ENCODE peak calls at places on chromosome 6, in eight cellular contexts. G, Y, P, S, M, O, H and W are unnamed samples.

GRCh38 chr6:48743738-48744137 is 632.7 kb upstream of the PTCHD4 start:
- DNase-seq in G (no peak), H (no peak), O (no peak), P (no peak), Y (no peak), M (no peak), S (no peak), W (no peak)

GRCh38 chr6:4370066-4370465 is 234.7 kb upstream of the ECI2 start:
- DNase-seq in S (no peak), Y (no peak), O (no peak), H (no peak), P (no peak), M (no peak), G (no peak), W (no peak)

GRCh38 chr6:6891074-6891754 is 216.5 kb upstream of the RREB1 start:
- DNase-seq in S (no peak), H (no peak), P (no peak), M (no peak), O (no peak), Y (peak; percentile 38), G (peak; percentile 52), W (no peak)

GRCh38 chr6:164108869-164109769 is 694.6 kb downstream of the QKI start:
- DNase-seq in G (no peak), P (no peak), H (no peak), M (no peak), S (peak; percentile 73), O (no peak), Y (no peak), W (no peak)

GRCh38 chr6:37303891-37304503 is 46.1 kb upstream of the TMEM217 start:
- DNase-seq in Y (no peak), M (no peak), P (peak; percentile 36), G (peak; percentile 30), O (no peak), H (peak; percentile 50), S (no peak), W (no peak)

GRCh38 chr6:72619883-72620696 is 1.8 kb upstream of the KCNQ5 start:
- DNase-seq in Y (no peak), P (peak; percentile 59), H (peak; percentile 79), M (peak; percentile 40), O (peak; percentile 84), G (peak; percentile 24), S (peak; percentile 72), W (peak; percentile 30)

GRCh38 chr6:106547053-106547414 is 82.3 kb downstream of the RTN4IP1 start:
- DNase-seq in S (no peak), Y (no peak), M (no peak), H (no peak), O (no peak), P (no peak), G (no peak), W (no peak)

GRCh38 chr6:132199343-132199742 is 201.9 kb downstream of the MOXD1 start:
- DNase-seq in G (no peak), M (no peak), P (no peak), H (no peak), S (no peak), Y (no peak), O (no peak), W (no peak)

GRCh38 chr6:17086469-17086868 is 15.4 kb upstream of the STMND1 start:
- DNase-seq in S (no peak), O (peak; percentile 51), H (peak; percentile 34), G (no peak), P (peak; percentile 53), M (no peak), Y (no peak), W (no peak)

GRCh38 chr6:149403534-149403933 is 3.5 kb downstream of the SUMO4 start:
- DNase-seq in S (no peak), M (no peak), Y (no peak), P (no peak), G (no peak), H (no peak), O (no peak), W (no peak)

GRCh38 chr6:140897804-140898573 is 1234.7 kb upstream of the GJE1 start:
- DNase-seq in M (no peak), H (no peak), Y (no peak), O (no peak), G (no peak), P (no peak), S (no peak), W (no peak)

GRCh38 chr6:42970859-42971612 is 7.9 kb downstream of the PEX6 start:
- DNase-seq in G (no peak), S (no peak), P (no peak), M (no peak), H (no peak), Y (no peak), O (no peak), W (no peak)

GRCh38 chr6:164507197-164507957 is 802.0 kb downstream of the C6orf118 start:
- DNase-seq in O (no peak), Y (no peak), P (no peak), H (peak; percentile 49), G (no peak), S (no peak), M (no peak), W (no peak)

GRCh38 chr6:158290659-158291058 is 21.6 kb upstream of the TULP4 start:
- DNase-seq in S (no peak), Y (no peak), G (no peak), H (peak; percentile 64), O (no peak), P (no peak), M (no peak), W (peak; percentile 37)

GRCh38 chr6:90446164-90446563 is 140.7 kb downstream of the MAP3K7 start:
- DNase-seq in M (no peak), O (no peak), P (no peak), G (no peak), S (no peak), Y (no peak), H (no peak), W (no peak)

GRCh38 chr6:88858455-88858854 is 105.0 kb downstream of the RNGTT start:
- DNase-seq in P (no peak), O (no peak), Y (no peak), S (no peak), M (no peak), G (no peak), H (no peak), W (no peak)

GRCh38 chr6:42566614-42567208 is 2.9 kb downstream of the UBR2 start:
- DNase-seq in M (no peak), G (no peak), P (no peak), S (no peak), O (no peak), H (no peak), Y (no peak), W (no peak)

GRCh38 chr6:26118999-26119398 is 31.8 kb downstream of the HFE start:
- DNase-seq in S (no peak), P (no peak), Y (no peak), M (no peak), H (no peak), O (no peak), G (peak; percentile 73), W (no peak)

GRCh38 chr6:10528170-10528981 is 7.2 kb downstream of the GCNT2 start:
- DNase-seq in M (no peak), O (no peak), P (no peak), G (peak; percentile 28), Y (no peak), S (peak; percentile 75), H (peak; percentile 41), W (no peak)

GRCh38 chr6:43702522-43703440 is 15.2 kb upstream of the MRPS18A start:
- DNase-seq in Y (peak; percentile 82), M (no peak), H (peak; percentile 34), P (peak; percentile 51), G (peak; percentile 95), S (peak; percentile 96), O (no peak), W (no peak)

GRCh38 chr6:151307501-151307900 is 67.7 kb downstream of the AKAP12 start:
- DNase-seq in S (no peak), O (no peak), M (no peak), P (no peak), H (no peak), G (no peak), Y (no peak), W (no peak)

GRCh38 chr6:133889557-133890301 is 816 bp downstream of the TCF21 start:
- DNase-seq in S (no peak), H (peak; percentile 25), M (no peak), Y (peak; percentile 61), O (no peak), G (no peak), P (no peak), W (no peak)

GRCh38 chr6:64411226-64411625 is 775.6 kb downstream of the PHF3 start:
- DNase-seq in M (no peak), G (no peak), P (no peak), H (no peak), Y (no peak), S (no peak), O (no peak), W (no peak)

GRCh38 chr6:122568865-122569264 is 41.3 kb upstream of the PKIB start:
- DNase-seq in P (no peak), M (no peak), G (no peak), H (no peak), O (no peak), S (no peak), Y (no peak), W (no peak)

GRCh38 chr6:166259296-166259977 is 48.8 kb downstream of the PRR18 start:
- DNase-seq in G (no peak), O (no peak), P (no peak), Y (no peak), H (no peak), M (no peak), S (no peak), W (no peak)

GRCh38 chr6:165266236-165267025 is 43.0 kb downstream of the C6orf118 start:
- DNase-seq in M (no peak), O (no peak), P (no peak), S (no peak), G (no peak), Y (no peak), H (no peak), W (no peak)